ENCODE peak calls at places on chromosome 20, in eight cellular contexts. X, D, I, A, C, U, H and O are unnamed samples. For H3K9me3, the result is how much of the 10 kb centered on the place peaks cover.

GRCh38 chr20:8798505-8798904 is 270.4 kb upstream of the PLCB4 start:
- DNase-seq in X (no peak), D (no peak), I (no peak), A (no peak), C (peak), U (no peak), H (no peak), O (no peak)

GRCh38 chr20:24484081-24484450 is 14.6 kb downstream of the SYNDIG1 start:
- DNase-seq in X (no peak), D (no peak), I (no peak), A (no peak), C (no peak), U (no peak), H (no peak), O (no peak)

GRCh38 chr20:53926428-53927028 is 143.9 kb downstream of the BCAS1 start:
- DNase-seq in X (no peak), D (no peak), I (no peak), A (no peak), C (peak), U (no peak), H (no peak), O (no peak)

GRCh38 chr20:43975096-43975768 is 60.6 kb downstream of the TOX2 start:
- DNase-seq in X (no peak), D (no peak), I (no peak), A (no peak), C (peak), U (no peak), H (no peak), O (no peak)

GRCh38 chr20:16036331-16036730 is 536.9 kb downstream of the KIF16B start:
- DNase-seq in X (no peak), D (no peak), I (no peak), A (no peak), C (no peak), U (no peak), H (no peak), O (no peak)

GRCh38 chr20:48192109-48192508 is 406.8 kb upstream of the SULF2 start:
- DNase-seq in X (no peak), D (no peak), I (no peak), A (no peak), C (no peak), U (no peak), H (no peak), O (no peak)

GRCh38 chr20:61719691-61720347 is 345.9 kb downstream of the TAF4 start:
- DNase-seq in X (no peak), D (no peak), I (peak), A (no peak), C (peak), U (peak), H (no peak), O (no peak)

GRCh38 chr20:34643919-34644318 is 33.0 kb downstream of the PIGU start:
- DNase-seq in X (no peak), D (no peak), I (no peak), A (no peak), C (peak), U (no peak), H (no peak), O (no peak)

GRCh38 chr20:34300809-34301586 is 2.2 kb downstream of the AHCY start:
- DNase-seq in X (no peak), D (no peak), I (no peak), A (no peak), C (no peak), U (no peak), H (no peak), O (peak)

GRCh38 chr20:36241678-36242077 is 5.4 kb downstream of the AAR2 start:
- DNase-seq in X (no peak), D (no peak), I (no peak), A (no peak), C (no peak), U (no peak), H (no peak), O (no peak)

GRCh38 chr20:40895182-40895581 is 133.4 kb upstream of the TOP1 start:
- DNase-seq in X (no peak), D (no peak), I (no peak), A (no peak), C (no peak), U (no peak), H (no peak), O (no peak)

GRCh38 chr20:63501818-63502670 is 3.2 kb upstream of the EEF1A2 start:
- DNase-seq in X (no peak), D (peak), I (peak), A (no peak), C (no peak), U (no peak), H (peak), O (peak)

GRCh38 chr20:2602746-2603145 is 49.7 kb upstream of the NOP56 start:
- DNase-seq in X (no peak), D (no peak), I (no peak), A (no peak), C (no peak), U (no peak), H (no peak), O (no peak)

GRCh38 chr20:51966296-51966971 is 164.1 kb upstream of the SALL4 start:
- DNase-seq in X (no peak), D (peak), I (peak), A (no peak), C (peak), U (no peak), H (peak), O (peak)

GRCh38 chr20:13862245-13862644 is 77.4 kb downstream of the NDUFAF5 start:
- DNase-seq in X (no peak), D (no peak), I (no peak), A (no peak), C (no peak), U (no peak), H (no peak), O (no peak)

GRCh38 chr20:19370076-19371075 is 157.9 kb downstream of the SLC24A3 start:
- DNase-seq in X (no peak), D (no peak), I (no peak), A (no peak), C (no peak), U (no peak), H (no peak), O (no peak)

GRCh38 chr20:37475258-37475657 is 45.8 kb upstream of the NNAT start:
- DNase-seq in X (no peak), D (no peak), I (no peak), A (no peak), C (no peak), U (no peak), H (no peak), O (no peak)

GRCh38 chr20:53215166-53215565 is 243.0 kb downstream of the TSHZ2 start:
- DNase-seq in X (no peak), D (no peak), I (no peak), A (no peak), C (no peak), U (no peak), H (no peak), O (no peak)

GRCh38 chr20:23419995-23420901 is 1.0 kb downstream of the NAPB start:
- DNase-seq in X (peak), D (peak), I (peak), A (peak), C (peak), U (peak), H (no peak), O (no peak)

GRCh38 chr20:34023937-34024732 is 30.4 kb downstream of the RALY start:
- DNase-seq in X (no peak), D (no peak), I (no peak), A (no peak), C (no peak), U (no peak), H (no peak), O (no peak)

GRCh38 chr20:57309544-57310115 is 20.0 kb upstream of the SPO11 start:
- DNase-seq in X (no peak), D (no peak), I (no peak), A (no peak), C (no peak), U (no peak), H (no peak), O (no peak)

GRCh38 chr20:44916586-44916985 is 6.7 kb downstream of the PABPC1L start:
- DNase-seq in X (no peak), D (no peak), I (peak), A (no peak), C (no peak), U (no peak), H (no peak), O (no peak)

DNA sequence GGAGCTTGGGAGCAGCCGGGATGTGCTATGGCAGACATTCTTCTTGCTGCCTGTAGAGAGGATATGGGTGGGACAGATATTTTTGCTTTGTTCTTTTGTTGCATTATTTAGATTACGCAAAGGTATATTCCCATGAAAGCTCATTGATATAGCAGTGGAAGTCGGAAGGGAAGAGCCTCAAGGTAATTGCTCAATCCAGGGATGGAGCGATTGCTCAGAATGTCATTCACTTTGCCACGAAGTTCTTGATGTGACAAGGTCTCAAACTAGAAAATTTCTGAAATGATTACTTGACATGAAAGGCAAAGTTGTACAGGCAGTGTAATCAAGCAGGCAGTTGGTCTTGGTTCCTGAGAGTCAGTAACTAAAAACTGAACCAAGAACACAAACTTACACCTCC is 615.6 kb upstream of the CDH4 start:
- DNase-seq in X (no peak), D (no peak), I (no peak), A (no peak), C (no peak), U (no peak), H (no peak), O (no peak)
- H3K9me3 ChIP-seq in X (under half), D (under half), I (under half), A (under half), C (under half), U (under half), H (under half), O (under half)

DNA sequence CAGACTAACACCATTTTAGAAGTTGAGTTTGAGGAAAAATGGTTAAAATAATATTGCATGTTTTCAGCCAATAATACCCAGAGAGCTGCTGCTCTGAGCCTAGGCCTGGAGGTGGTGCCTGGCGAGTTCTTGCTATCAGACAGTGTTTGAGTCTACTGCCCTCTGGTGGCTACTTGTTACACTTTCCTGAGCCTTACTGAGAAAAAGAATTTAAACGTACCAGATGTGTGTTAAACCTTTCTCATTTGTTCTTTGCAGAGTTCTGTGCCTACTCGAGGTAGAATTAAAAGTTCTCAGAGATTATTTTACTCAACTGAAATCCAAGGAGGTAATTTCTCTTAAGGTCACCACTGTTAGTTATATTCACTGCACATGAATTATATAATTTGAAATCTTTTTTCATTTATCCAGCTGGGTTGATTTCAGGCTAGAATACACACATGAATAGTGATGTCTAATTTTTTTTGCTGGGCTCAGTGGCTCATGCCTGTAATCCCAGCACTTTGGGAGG is 38.2 kb downstream of the SHLD1 start:
- DNase-seq in X (peak), D (peak), I (peak), A (peak), C (peak), U (peak), H (peak), O (peak)
- TF ChIP-seq CTCF in X (peak), D (peak), I (peak), A (peak), C (peak), U (peak), H (peak), O (peak)

GRCh38 chr20:42272516-42272915 is 654.3 kb upstream of the CHD6 start:
- DNase-seq in X (no peak), D (no peak), I (peak), A (no peak), C (no peak), U (no peak), H (no peak), O (no peak)

GRCh38 chr20:42274977-42275376 is 656.8 kb upstream of the CHD6 start:
- DNase-seq in X (no peak), D (no peak), I (peak), A (no peak), C (no peak), U (no peak), H (no peak), O (no peak)

GRCh38 chr20:42267793-42268381 is 649.7 kb upstream of the CHD6 start:
- DNase-seq in X (no peak), D (no peak), I (no peak), A (no peak), C (no peak), U (no peak), H (no peak), O (no peak)

GRCh38 chr20:42270539-42270938 is 652.4 kb upstream of the CHD6 start:
- DNase-seq in X (no peak), D (no peak), I (no peak), A (no peak), C (no peak), U (no peak), H (no peak), O (no peak)
- H3K9me3 ChIP-seq in X (under half), D (under half), I (under half), A (under half), C (under half), U (under half), H (under half), O (under half)

DNA sequence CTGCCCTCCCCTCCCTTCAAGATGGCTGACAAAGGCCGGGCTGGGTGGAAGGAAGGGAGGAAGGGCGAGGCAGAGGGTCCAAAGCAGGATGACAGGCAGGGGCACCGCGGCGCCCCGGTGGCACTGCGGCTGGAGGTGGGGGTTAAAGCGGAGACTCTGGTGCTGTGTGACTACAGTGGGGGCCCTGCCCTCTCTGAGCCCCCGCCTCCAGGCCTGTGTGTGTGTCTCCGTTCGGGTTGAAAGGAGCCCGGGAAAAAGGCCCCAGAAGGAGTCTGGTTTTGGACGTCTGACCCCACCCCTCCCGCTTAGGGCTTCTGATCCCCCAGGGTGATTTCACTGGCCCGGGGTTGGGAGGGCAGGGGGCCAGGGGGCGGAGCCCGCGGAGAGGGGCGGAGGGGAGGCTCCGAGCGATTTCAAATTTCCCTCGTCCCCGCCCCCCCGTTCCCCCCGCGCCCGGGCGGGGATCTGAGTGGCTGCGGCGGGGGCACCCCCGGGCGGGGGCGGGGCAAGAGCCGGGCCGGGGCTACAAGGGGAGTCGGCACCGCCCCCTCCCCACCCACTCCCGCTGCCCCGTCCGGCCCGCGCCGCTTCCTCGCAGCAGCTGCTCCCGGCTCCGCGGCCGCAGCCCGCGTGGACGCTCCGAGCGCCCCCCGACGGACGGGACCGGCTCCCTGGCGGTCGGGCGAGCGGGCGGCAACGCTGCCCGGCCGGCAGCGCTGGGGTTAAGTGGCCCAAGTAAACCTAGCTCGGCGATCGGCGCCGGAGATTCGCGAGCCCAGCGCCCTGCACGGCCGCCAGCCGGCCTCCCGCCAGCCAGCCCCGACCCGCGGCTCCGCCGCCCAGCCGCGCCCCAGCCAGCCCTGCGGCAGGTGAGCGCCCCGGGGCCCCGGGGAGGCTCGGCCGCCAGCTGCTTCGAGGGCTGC is at the start of gene DNMT3B:
- DNase-seq in X (peak), D (peak), I (peak), A (peak), C (peak), U (peak), H (peak), O (peak)
- TF ChIP-seq CTCF in X (peak), D (peak), I (peak), A (no peak), C (no peak), U (no peak), H (peak), O (peak)

GRCh38 chr20:59662856-59663512 is 58.6 kb downstream of the PHACTR3 start:
- DNase-seq in X (no peak), D (no peak), I (no peak), A (no peak), C (no peak), U (no peak), H (no peak), O (no peak)
- H3K9me3 ChIP-seq in X (under half), D (under half), I (under half), A (under half), C (under half), U (under half), H (under half), O (under half)

GRCh38 chr20:49323622-49324238 is 45.9 kb upstream of the ZNFX1 start:
- DNase-seq in X (no peak), D (no peak), I (no peak), A (no peak), C (peak), U (peak), H (peak), O (no peak)
- TF ChIP-seq CTCF in X (peak), D (no peak), I (no peak), A (no peak), C (peak), U (peak), H (peak), O (peak)

GRCh38 chr20:42183147-42183546 is 565.0 kb upstream of the CHD6 start:
- DNase-seq in X (no peak), D (no peak), I (no peak), A (no peak), C (no peak), U (no peak), H (no peak), O (no peak)
- H3K9me3 ChIP-seq in X (under half), D (under half), I (under half), A (under half), C (under half), U (under half), H (under half), O (under half)

DNA sequence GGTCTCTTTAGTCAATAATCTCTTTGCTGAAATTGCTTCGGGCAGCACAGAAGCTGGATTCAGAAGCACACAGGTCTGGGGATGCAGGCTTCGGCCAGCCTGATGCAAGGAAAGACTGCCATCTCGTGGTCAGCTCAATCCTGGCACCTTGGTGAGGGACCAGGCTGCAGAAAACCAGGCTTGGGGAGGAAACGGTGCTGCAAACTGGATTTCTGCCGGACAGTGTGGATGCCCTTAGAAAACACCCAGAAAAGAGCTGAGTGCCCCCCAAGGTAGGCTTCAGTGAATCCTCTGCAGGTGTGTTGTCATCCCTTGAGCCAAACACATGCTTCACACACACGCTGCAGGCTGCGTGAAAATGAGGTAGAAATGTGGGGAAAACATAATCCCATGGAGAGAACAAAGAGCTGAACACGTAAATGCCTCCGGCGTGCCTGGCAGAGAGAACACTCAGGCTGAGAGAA is 89.8 kb upstream of the PAX1 start:
- DNase-seq in X (peak), D (peak), I (peak), A (peak), C (peak), U (peak), H (peak), O (peak)
- TF ChIP-seq CTCF in X (peak), D (peak), I (peak), A (no peak), C (peak), U (peak), H (peak), O (peak)

DNA sequence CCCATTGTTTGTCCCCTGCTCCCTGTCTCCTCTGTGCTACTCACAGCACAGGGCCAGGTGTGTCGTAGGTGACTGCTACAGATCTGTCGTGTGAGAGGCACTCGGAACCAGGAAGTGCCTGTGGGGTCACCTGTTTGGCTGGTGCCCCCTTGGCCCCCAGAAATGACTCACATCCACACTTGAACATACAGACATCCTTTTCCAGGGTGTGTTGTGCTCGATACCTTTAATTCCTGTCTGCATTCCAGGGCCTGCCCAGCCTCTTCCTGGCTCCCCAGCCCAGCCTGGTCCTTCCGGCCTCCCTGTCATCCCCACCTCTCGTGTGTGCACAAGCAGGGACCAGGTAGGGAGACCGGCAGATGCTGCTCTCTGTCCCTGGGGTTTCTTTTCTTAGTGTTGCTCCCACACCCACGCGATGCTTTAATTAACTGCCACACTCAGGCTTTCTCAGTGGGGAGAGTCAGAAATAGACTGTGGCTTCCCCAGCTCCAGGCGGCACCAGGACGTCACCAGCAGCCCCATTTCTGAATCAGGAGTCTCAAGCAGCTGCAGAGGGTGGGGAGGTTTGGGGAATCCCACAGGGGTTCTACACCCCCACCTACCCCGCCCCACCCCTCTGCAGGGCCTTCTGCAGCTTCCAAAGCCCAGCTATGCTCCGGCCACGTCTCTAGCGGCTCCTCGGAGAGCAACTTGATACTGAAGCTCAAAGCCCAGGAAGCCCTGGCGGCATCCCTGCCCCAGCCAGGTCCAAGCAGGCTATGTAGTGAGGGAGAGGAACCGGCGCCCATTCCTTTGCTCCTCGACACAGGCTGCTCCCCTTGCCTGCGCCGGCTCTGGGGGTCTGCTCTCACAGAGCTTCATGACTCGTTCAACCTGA is 102.2 kb downstream of the SYCP2 start:
- DNase-seq in X (no peak), D (no peak), I (no peak), A (peak), C (no peak), U (no peak), H (peak), O (no peak)
- H3K9me3 ChIP-seq in X (under half), D (under half), I (under half), A (under half), C (under half), U (under half), H (under half), O (under half)